ENCODE peak calls at places on chromosomes 5 and 9, in four cellular contexts. A is psoas muscle, N is mesenteric fat pad, T is HS-27A. J is an unnamed sample.

GRCh38 chr5:96159076-96159475 is 197.4 kb upstream of the ELL2 start:
- DNase-seq in A (no peak), N (no peak), T (no peak), J (no peak)

GRCh38 chr5:38633505-38633904 is 77.1 kb upstream of the LIFR start:
- DNase-seq in A (no peak), N (no peak), T (no peak), J (no peak)

GRCh38 chr5:72224946-72225427 is 95.1 kb downstream of the MRPS27 start:
- DNase-seq in A (no peak), N (no peak), T (no peak), J (no peak)

GRCh38 chr5:28710360-28710759 is 1672.0 kb upstream of the CDH9 start:
- DNase-seq in A (no peak), N (no peak), T (no peak), J (no peak)

GRCh38 chr5:141521244-141521781 is 32.4 kb downstream of the PCDHGC5 start:
- DNase-seq in A (no peak), N (no peak), T (peak), J (no peak)

GRCh38 chr5:22088517-22088916 is 764.6 kb downstream of the CDH12 start:
- DNase-seq in A (no peak), N (no peak), T (no peak), J (no peak)

GRCh38 chr9:131477816-131478419 is 24.8 kb upstream of the POMT1 start:
- DNase-seq in A (no peak), N (no peak), T (no peak), J (no peak)

GRCh38 chr9:84357235-84357634 is 16.7 kb upstream of the SLC28A3 start:
- DNase-seq in A (no peak), N (no peak), T (no peak), J (no peak)

GRCh38 chr9:79390077-79390673 is 181.6 kb upstream of the TLE4 start:
- DNase-seq in A (no peak), N (no peak), T (no peak), J (no peak)

GRCh38 chr5:177022386-177023246 is at the start of gene ZNF346:
- DNase-seq in A (peak), N (peak), T (no peak), J (peak)

GRCh38 chr5:67350185-67350584 is 153.6 kb upstream of the CD180 start:
- DNase-seq in A (no peak), N (no peak), T (no peak), J (no peak)

GRCh38 chr5:22372376-22372775 is 480.8 kb downstream of the CDH12 start:
- DNase-seq in A (no peak), N (no peak), T (no peak), J (no peak)

GRCh38 chr5:131534995-131535394 is 100.0 kb downstream of the RAPGEF6 start:
- DNase-seq in A (no peak), N (no peak), T (no peak), J (no peak)

GRCh38 chr9:112755675-112756074 is 5.1 kb downstream of the SNX30 start:
- DNase-seq in A (no peak), N (no peak), T (no peak), J (no peak)

GRCh38 chr5:54944364-54944763 is 41.0 kb downstream of the ESM1 start:
- DNase-seq in A (no peak), N (no peak), T (no peak), J (peak)

GRCh38 chr5:66793049-66793448 is 196.9 kb downstream of the MAST4 start:
- DNase-seq in A (no peak), N (no peak), T (no peak), J (no peak)

GRCh38 chr9:130660683-130661460 is 3.5 kb upstream of the PRDM12 start:
- DNase-seq in A (no peak), N (no peak), T (no peak), J (no peak)

GRCh38 chr5:32325067-32325466 is 12.3 kb upstream of the MTMR12 start:
- DNase-seq in A (no peak), N (no peak), T (no peak), J (no peak)

GRCh38 chr9:21653091-21653490 is 149.3 kb upstream of the MTAP start:
- DNase-seq in A (no peak), N (no peak), T (no peak), J (no peak)